ENCODE peak calls at places on chromosomes 4 and X, in ten cellular contexts. Y is GM23338, U is pancreas, D is Panc1, S is mucosa of descending colon, Q is SK-N-SH, X is upper lobe of right lung, J is thyroid gland, W is OCI-LY7, F is upper lobe of left lung. H is an unnamed sample. For H3K36me3, the result is how much of the 10 kb centered on the place peaks cover.

GRCh38 chr4:90007494-90008167 is 113.0 kb downstream of the MMRN1 start:
- DNase-seq in U (peak), D (no peak), F (no peak), W (no peak), Y (peak), X (peak), S (no peak), Q (no peak), J (no peak), H (no peak)

GRCh38 chr4:107408968-107409367 is 311.1 kb downstream of the PAPSS1 start:
- DNase-seq in J (no peak), W (no peak), F (no peak), Q (no peak), D (no peak), Y (no peak), S (no peak), U (no peak), X (no peak), H (no peak)

GRCh38 chrX:42274151-42274550 is 350.8 kb upstream of the CASK start:
- DNase-seq in U (no peak), F (no peak), S (no peak), Y (no peak), W (no peak), J (no peak), D (no peak), Q (no peak), X (no peak), H (no peak)

GRCh38 chrX:129626026-129626425 is 28.7 kb downstream of the APLN start:
- DNase-seq in Q (no peak), S (no peak), D (no peak), Y (no peak), X (no peak), U (no peak), J (no peak), W (no peak), F (no peak), H (no peak)

GRCh38 chrX:69238153-69238959 is 73.1 kb upstream of the PJA1 start:
- DNase-seq in D (no peak), X (no peak), Q (peak), Y (no peak), W (no peak), S (peak), F (no peak), J (peak), U (peak), H (no peak)

GRCh38 chr4:127852661-127853060 is 28.0 kb upstream of the PLK4 start:
- DNase-seq in D (no peak), Q (no peak), Y (peak), S (no peak), U (no peak), J (no peak), W (no peak), F (no peak), X (no peak), H (no peak)

GRCh38 chr4:15913631-15913970 is 24.9 kb downstream of the FGFBP1 start:
- DNase-seq in F (no peak), Q (no peak), J (no peak), U (no peak), S (no peak), D (peak), Y (no peak), W (no peak), X (no peak), H (no peak)

GRCh38 chrX:74519870-74520269 is 94.6 kb downstream of the RLIM start:
- DNase-seq in J (no peak), X (no peak), Q (no peak), U (no peak), D (no peak), S (no peak), Y (no peak), W (no peak), F (no peak), H (no peak)

GRCh38 chrX:40474205-40474626 is 106.6 kb upstream of the ATP6AP2 start:
- DNase-seq in J (peak), X (peak), D (no peak), F (peak), U (peak), W (no peak), Y (peak), Q (peak), S (no peak), H (no peak)

GRCh38 chrX:85379174-85379907 is at the start of gene POF1B:
- DNase-seq in F (peak), U (no peak), J (no peak), S (peak), W (no peak), D (no peak), X (no peak), Y (peak), Q (no peak), H (no peak)

GRCh38 chr4:140719022-140719421 is 37.2 kb downstream of the TBC1D9 start:
- DNase-seq in F (no peak), X (no peak), U (no peak), J (no peak), W (no peak), D (no peak), S (no peak), Y (no peak), Q (no peak), H (no peak)

GRCh38 chr4:177511611-177512010 is 69.4 kb upstream of the AGA start:
- DNase-seq in U (no peak), F (peak), Q (no peak), Y (no peak), J (no peak), W (no peak), S (no peak), D (no peak), X (no peak), H (no peak)

GRCh38 chrX:154113729-154114128 is 16.2 kb upstream of the MECP2 start:
- DNase-seq in Q (no peak), Y (no peak), X (no peak), W (no peak), F (no peak), S (no peak), J (no peak), U (no peak), D (no peak), H (no peak)

GRCh38 chr4:67565284-67565683 is 6.8 kb downstream of the STAP1 start:
- DNase-seq in S (no peak), F (no peak), U (no peak), D (no peak), W (no peak), Y (no peak), Q (no peak), X (no peak), J (no peak), H (no peak)

GRCh38 chrX:49272426-49272825 is 2.8 kb downstream of the PPP1R3F start:
- DNase-seq in F (no peak), U (peak), J (no peak), X (no peak), W (peak), Q (no peak), D (no peak), S (no peak), Y (no peak), H (no peak)

GRCh38 chr4:12231098-12231497 is 802.4 kb upstream of the HS3ST1 start:
- DNase-seq in X (no peak), S (no peak), U (no peak), Q (no peak), W (no peak), Y (no peak), F (no peak), J (no peak), D (no peak), H (no peak)

GRCh38 chrX:137563681-137564651 is 2.0 kb upstream of the ZIC3 start:
- DNase-seq in J (no peak), D (no peak), Q (no peak), W (no peak), F (no peak), S (no peak), U (peak), Y (peak), X (no peak), H (no peak)

GRCh38 chr4:53905935-53906377 is 158.4 kb downstream of the CHIC2 start:
- DNase-seq in J (peak), F (no peak), Q (peak), U (no peak), X (no peak), W (peak), D (no peak), Y (peak), S (peak), H (peak)

GRCh38 chrX:47193475-47194241 is at the start of gene UBA1:
- DNase-seq in U (peak), Y (peak), J (peak), Q (peak), W (peak), F (peak), D (peak), S (peak), X (peak), H (peak)

GRCh38 chr4:7763788-7764187 is 175.9 kb downstream of the AFAP1 start:
- DNase-seq in Y (no peak), U (no peak), F (no peak), D (no peak), J (no peak), S (no peak), X (no peak), W (no peak), Q (no peak), H (no peak)

GRCh38 chr4:145619639-145619996 is 433 bp downstream of the MMAA start:
- DNase-seq in S (peak), Q (peak), D (no peak), F (peak), Y (peak), X (no peak), J (peak), W (no peak), U (peak), H (no peak)

GRCh38 chr4:73777612-73778011 is 37.2 kb downstream of the CXCL8 start:
- DNase-seq in F (no peak), X (no peak), D (no peak), J (no peak), Y (no peak), U (no peak), S (no peak), W (no peak), Q (no peak), H (no peak)

GRCh38 chr4:40916218-40916555 is 166.4 kb downstream of the NSUN7 start:
- DNase-seq in W (no peak), F (no peak), Y (no peak), X (no peak), D (no peak), S (no peak), Q (no peak), U (no peak), J (no peak), H (no peak)

GRCh38 chrX:15607067-15607466 is 6.3 kb upstream of the ACE2 start:
- DNase-seq in F (no peak), U (no peak), D (no peak), Q (no peak), Y (no peak), J (no peak), S (no peak), X (no peak), W (no peak), H (no peak)

GRCh38 chr4:78298618-78299017 is 241.5 kb downstream of the FRAS1 start:
- DNase-seq in X (no peak), W (no peak), U (no peak), Q (no peak), F (no peak), J (no peak), D (no peak), Y (no peak), S (no peak), H (no peak)

GRCh38 chr4:189279188-189279587 is 661.5 kb upstream of the FRG1 start:
- DNase-seq in D (no peak), W (no peak), X (no peak), Q (no peak), U (no peak), J (no peak), S (no peak), F (no peak), Y (no peak), H (no peak)

GRCh38 chrX:154051210-154051810 is 31.6 kb upstream of the IRAK1 start:
- DNase-seq in X (no peak), J (peak), U (no peak), Y (peak), S (peak), F (peak), W (peak), D (peak), Q (peak), H (peak)

GRCh38 chr4:23384741-23385140 is 505.1 kb downstream of the PPARGC1A start:
- DNase-seq in X (no peak), U (no peak), F (no peak), W (no peak), S (no peak), Y (no peak), Q (no peak), D (no peak), J (no peak), H (no peak)

GRCh38 chrX:68947882-68948605 is 119.2 kb downstream of the EFNB1 start:
- DNase-seq in Q (peak), D (no peak), F (no peak), W (no peak), U (no peak), S (no peak), J (no peak), Y (no peak), X (no peak), H (no peak)

GRCh38 chr4:184860018-184860530 is 34.3 kb upstream of the ACSL1 start:
- DNase-seq in F (no peak), S (no peak), J (no peak), D (no peak), W (no peak), Y (no peak), X (no peak), Q (no peak), U (no peak), H (peak)

GRCh38 chrX:105191878-105192277 is 28.6 kb downstream of the TEX13A start:
- DNase-seq in F (no peak), U (no peak), S (no peak), D (peak), X (no peak), J (no peak), Q (peak), W (peak), Y (peak), H (no peak)

GRCh38 chr4:4605849-4606248 is 64.0 kb upstream of the STX18 start:
- DNase-seq in X (no peak), Y (no peak), J (no peak), W (no peak), F (no peak), S (no peak), D (no peak), Q (no peak), U (no peak), H (no peak)

GRCh38 chr4:161792991-161793390 is 370.8 kb downstream of the FSTL5 start:
- DNase-seq in J (no peak), X (peak), W (no peak), D (no peak), Y (no peak), Q (no peak), S (no peak), F (no peak), U (peak), H (no peak)

GRCh38 chr4:3318561-3319021 is 25.8 kb downstream of the RGS12 start:
- DNase-seq in X (peak), J (no peak), D (no peak), U (no peak), Y (peak), Q (no peak), S (peak), W (no peak), F (no peak), H (no peak)
- TF ChIP-seq CTCF in X (peak), J (no peak), D (no peak), U (no peak), Y (peak), Q (peak), S (no peak), W (no peak), F (no peak), H (peak)

GRCh38 chr4:83293305-83294046 is 8.9 kb upstream of the COQ2 start:
- DNase-seq in U (no peak), Y (no peak), Q (no peak), X (no peak), F (no peak), D (no peak), W (no peak), J (no peak), S (no peak), H (no peak)

GRCh38 chr4:83297548-83298260 is 13.1 kb upstream of the COQ2 start:
- DNase-seq in D (no peak), F (no peak), W (no peak), Q (no peak), U (no peak), X (no peak), J (no peak), S (no peak), Y (no peak), H (no peak)
- H3K4me3 ChIP-seq in D (no peak), F (no peak), W (no peak), Q (no peak), U (no peak), X (no peak), J (no peak), S (no peak), Y (no peak), H (no peak)

GRCh38 chr4:82235346-82235745 is 138.4 kb downstream of the HNRNPD start:
- DNase-seq in U (no peak), D (no peak), S (no peak), Q (no peak), F (no peak), X (no peak), Y (no peak), W (no peak), J (no peak), H (no peak)

GRCh38 chr4:82241534-82241933 is 132.3 kb downstream of the HNRNPD start:
- DNase-seq in J (no peak), W (no peak), Q (no peak), D (no peak), X (no peak), S (no peak), U (no peak), F (no peak), Y (no peak), H (no peak)

GRCh38 chr4:82240410-82240809 is 133.4 kb downstream of the HNRNPD start:
- DNase-seq in U (no peak), W (no peak), Q (no peak), X (no peak), Y (no peak), D (no peak), S (no peak), J (no peak), F (no peak), H (no peak)
- H3K36me3 ChIP-seq in U (under half), W (under half), Q (under half), X (under half), Y (under half), D (under half), S (under half), J (under half), F (under half), H (under half)

DNA sequence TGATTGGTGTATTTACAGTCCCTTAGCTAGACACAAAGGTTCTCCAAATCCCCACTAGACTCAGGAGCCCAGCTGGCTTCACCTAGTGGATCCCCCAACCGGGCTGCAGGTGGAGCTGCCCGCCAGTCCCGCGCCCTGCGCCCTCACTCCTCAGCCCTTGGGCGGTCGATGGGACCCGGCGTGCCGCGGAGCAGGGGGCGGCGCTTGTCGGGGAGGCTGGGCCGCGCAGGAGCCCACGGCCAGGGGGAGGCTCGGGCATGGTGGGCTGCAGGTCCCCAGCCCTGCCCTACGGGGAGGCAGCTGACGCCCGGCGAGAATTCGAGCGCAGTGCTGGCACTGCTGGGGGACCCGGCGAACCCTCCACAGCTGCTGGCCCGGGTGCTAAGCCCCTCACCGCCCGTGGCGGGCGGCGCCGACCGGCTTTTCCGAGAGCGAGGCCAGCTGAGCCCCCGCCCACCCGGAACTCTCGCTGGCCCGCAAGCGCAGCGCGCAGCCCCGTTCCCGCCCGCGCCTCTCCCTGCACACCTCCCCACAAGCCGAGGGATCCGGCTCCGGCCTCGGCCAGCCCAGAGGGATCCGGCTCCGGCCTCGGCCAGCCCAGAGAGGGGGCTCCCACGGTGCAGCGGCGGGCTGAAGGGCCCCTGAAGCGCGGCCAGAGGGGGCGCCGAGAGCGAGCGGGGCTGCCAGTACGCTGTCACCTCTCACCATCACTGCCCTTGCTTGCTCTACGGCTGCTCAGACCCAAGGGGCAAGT is 39.4 kb downstream of the WFS1 start:
- DNase-seq in X (no peak), U (peak), S (peak), J (peak), D (no peak), F (no peak), Q (peak), Y (peak), W (no peak), H (no peak)
- TF ChIP-seq CTCF in X (peak), U (no peak), S (no peak), J (peak), D (no peak), F (no peak), Q (no peak), Y (peak), W (no peak), H (no peak)

GRCh38 chr4:104425003-104425402 is 69.7 kb downstream of the CXXC4 start:
- DNase-seq in Y (no peak), F (no peak), X (no peak), Q (no peak), S (no peak), D (no peak), J (no peak), W (no peak), U (no peak), H (no peak)
- H3K4me3 ChIP-seq in Y (no peak), F (peak), X (peak), Q (peak), S (no peak), D (peak), J (peak), W (no peak), U (peak), H (no peak)

DNA sequence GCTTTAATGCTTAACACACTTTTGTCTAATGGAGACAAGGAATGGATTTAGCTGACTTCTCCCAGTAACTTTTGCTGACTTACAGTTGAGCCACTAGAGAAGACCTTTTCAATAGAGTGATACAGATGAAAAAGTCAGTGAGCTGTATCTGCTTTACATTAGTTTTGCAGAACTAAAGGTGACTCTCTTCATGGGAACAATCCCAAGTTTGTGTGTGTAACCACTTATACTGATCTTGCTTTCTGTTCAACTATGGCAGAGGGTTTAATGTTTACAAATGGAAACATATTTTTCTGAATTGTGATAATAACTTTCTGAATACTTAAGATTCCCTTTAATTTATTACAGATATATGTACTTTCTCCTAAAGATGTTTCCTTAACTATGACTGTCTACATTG is 182.6 kb upstream of the PUDP start:
- DNase-seq in F (no peak), W (no peak), X (no peak), U (no peak), D (no peak), Y (no peak), J (no peak), Q (no peak), S (no peak), H (no peak)
- H3K36me3 ChIP-seq in F (under half), W (half or more), X (under half), U (under half), D (under half), Y (under half), J (under half), Q (under half), S (under half), H (under half)

DNA sequence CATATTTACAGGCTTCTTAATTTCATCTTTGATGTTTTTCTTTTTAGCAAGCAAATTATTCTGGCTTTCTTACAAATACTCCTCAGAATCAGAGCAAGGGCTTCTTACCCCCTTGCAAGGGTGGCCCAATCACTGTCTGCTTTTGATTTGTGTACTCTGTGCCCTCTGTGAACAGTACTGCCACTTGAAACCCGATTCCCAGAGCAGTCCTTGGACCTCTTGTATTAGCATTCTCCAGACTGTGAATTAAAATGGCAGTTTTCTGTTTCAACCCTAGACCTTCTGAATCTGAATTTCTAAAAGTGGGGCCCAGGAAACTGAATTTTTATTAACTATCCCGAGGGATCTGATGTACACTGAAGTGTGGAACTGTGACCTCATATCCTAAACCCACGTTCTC is 14.8 kb upstream of the FAM9C start:
- DNase-seq in J (no peak), Q (no peak), X (no peak), Y (no peak), D (no peak), F (no peak), W (no peak), S (no peak), U (no peak), H (no peak)
- TF ChIP-seq CTCF in J (no peak), Q (no peak), X (no peak), Y (no peak), D (no peak), F (no peak), W (no peak), S (no peak), U (no peak), H (no peak)

GRCh38 chr4:46388860-46389259 is 1.1 kb downstream of the GABRA2 start:
- DNase-seq in U (no peak), Y (no peak), X (no peak), Q (no peak), W (no peak), J (no peak), D (no peak), S (no peak), F (no peak), H (no peak)
- H3K4me3 ChIP-seq in U (no peak), Y (peak), X (no peak), Q (no peak), W (no peak), J (no peak), D (peak), S (no peak), F (peak), H (no peak)